ENCODE peak calls at places on chromosomes 5 and 9, in eight cellular contexts. One of them, this sample, is unnamed.

GRCh38 chr9:71147368-71147767 is 25.9 kb upstream of the TRPM3 start:
- ATAC-seq in HCT116: no peak
- ATAC-seq in T-helper 17 cell: no peak
- ATAC-seq in CD4-positive, CD25-positive, alpha-beta regulatory T cell: no peak
- ATAC-seq in Right ventricle myocardium inferior: no peak
- ATAC-seq in stimulated activated effector memory CD8-positive, alpha-beta T cell treated with anti-CD3 and anti-CD28 coated beads, Interleukin-12 subunit alpha, Interleukin-12 subunit beta, amount 100 ng/mL, for 72 hours: no peak
- ATAC-seq in psoas muscle: no peak
- ATAC-seq in sciatic nerve: no peak
- ATAC-seq in this sample: no peak

GRCh38 chr5:43020294-43020711 is 19.8 kb downstream of the ANXA2R start:
- ATAC-seq in HCT116: peak
- ATAC-seq in CD4-positive, CD25-positive, alpha-beta regulatory T cell: no peak
- ATAC-seq in Right ventricle myocardium inferior: no peak
- ATAC-seq in stimulated activated effector memory CD8-positive, alpha-beta T cell treated with anti-CD3 and anti-CD28 coated beads, Interleukin-12 subunit alpha, Interleukin-12 subunit beta, amount 100 ng/mL, for 72 hours: no peak
- ATAC-seq in T-helper 17 cell: no peak
- ATAC-seq in psoas muscle: no peak
- ATAC-seq in sciatic nerve: no peak
- ATAC-seq in this sample: peak

GRCh38 chr5:53397845-53398244 is 82.6 kb upstream of the FST start:
- ATAC-seq in T-helper 17 cell: no peak
- ATAC-seq in CD4-positive, CD25-positive, alpha-beta regulatory T cell: no peak
- ATAC-seq in Right ventricle myocardium inferior: peak
- ATAC-seq in stimulated activated effector memory CD8-positive, alpha-beta T cell treated with anti-CD3 and anti-CD28 coated beads, Interleukin-12 subunit alpha, Interleukin-12 subunit beta, amount 100 ng/mL, for 72 hours: no peak
- ATAC-seq in HCT116: peak
- ATAC-seq in sciatic nerve: no peak
- ATAC-seq in psoas muscle: no peak
- ATAC-seq in this sample: peak

GRCh38 chr5:98517559-98517958 is 255.9 kb upstream of the RGMB start:
- ATAC-seq in psoas muscle: no peak
- ATAC-seq in T-helper 17 cell: no peak
- ATAC-seq in sciatic nerve: peak
- ATAC-seq in CD4-positive, CD25-positive, alpha-beta regulatory T cell: no peak
- ATAC-seq in Right ventricle myocardium inferior: no peak
- ATAC-seq in stimulated activated effector memory CD8-positive, alpha-beta T cell treated with anti-CD3 and anti-CD28 coated beads, Interleukin-12 subunit alpha, Interleukin-12 subunit beta, amount 100 ng/mL, for 72 hours: no peak
- ATAC-seq in HCT116: no peak
- ATAC-seq in this sample: no peak

GRCh38 chr5:90871356-90871755 is 312.8 kb downstream of the ADGRV1 start:
- ATAC-seq in psoas muscle: no peak
- ATAC-seq in T-helper 17 cell: no peak
- ATAC-seq in sciatic nerve: peak
- ATAC-seq in CD4-positive, CD25-positive, alpha-beta regulatory T cell: no peak
- ATAC-seq in HCT116: no peak
- ATAC-seq in stimulated activated effector memory CD8-positive, alpha-beta T cell treated with anti-CD3 and anti-CD28 coated beads, Interleukin-12 subunit alpha, Interleukin-12 subunit beta, amount 100 ng/mL, for 72 hours: no peak
- ATAC-seq in Right ventricle myocardium inferior: no peak
- ATAC-seq in this sample: no peak

GRCh38 chr5:142446131-142446959 is 121.5 kb upstream of the SPRY4 start:
- ATAC-seq in stimulated activated effector memory CD8-positive, alpha-beta T cell treated with anti-CD3 and anti-CD28 coated beads, Interleukin-12 subunit alpha, Interleukin-12 subunit beta, amount 100 ng/mL, for 72 hours: no peak
- ATAC-seq in sciatic nerve: peak
- ATAC-seq in Right ventricle myocardium inferior: peak
- ATAC-seq in CD4-positive, CD25-positive, alpha-beta regulatory T cell: no peak
- ATAC-seq in T-helper 17 cell: no peak
- ATAC-seq in psoas muscle: no peak
- ATAC-seq in HCT116: peak
- ATAC-seq in this sample: peak

GRCh38 chr5:172342907-172343306 is 59.3 kb upstream of the UBTD2 start:
- ATAC-seq in sciatic nerve: no peak
- ATAC-seq in CD4-positive, CD25-positive, alpha-beta regulatory T cell: no peak
- ATAC-seq in Right ventricle myocardium inferior: no peak
- ATAC-seq in HCT116: no peak
- ATAC-seq in T-helper 17 cell: no peak
- ATAC-seq in psoas muscle: no peak
- ATAC-seq in stimulated activated effector memory CD8-positive, alpha-beta T cell treated with anti-CD3 and anti-CD28 coated beads, Interleukin-12 subunit alpha, Interleukin-12 subunit beta, amount 100 ng/mL, for 72 hours: no peak
- ATAC-seq in this sample: no peak

GRCh38 chr5:59893436-59894227 is at the start of gene PDE4D:
- ATAC-seq in CD4-positive, CD25-positive, alpha-beta regulatory T cell: no peak
- ATAC-seq in T-helper 17 cell: no peak
- ATAC-seq in HCT116: no peak
- ATAC-seq in Right ventricle myocardium inferior: peak
- ATAC-seq in sciatic nerve: peak
- ATAC-seq in psoas muscle: no peak
- ATAC-seq in stimulated activated effector memory CD8-positive, alpha-beta T cell treated with anti-CD3 and anti-CD28 coated beads, Interleukin-12 subunit alpha, Interleukin-12 subunit beta, amount 100 ng/mL, for 72 hours: peak
- ATAC-seq in this sample: peak

GRCh38 chr9:19216466-19216865 is 14.0 kb upstream of the DENND4C start:
- ATAC-seq in sciatic nerve: no peak
- ATAC-seq in psoas muscle: no peak
- ATAC-seq in HCT116: no peak
- ATAC-seq in T-helper 17 cell: no peak
- ATAC-seq in stimulated activated effector memory CD8-positive, alpha-beta T cell treated with anti-CD3 and anti-CD28 coated beads, Interleukin-12 subunit alpha, Interleukin-12 subunit beta, amount 100 ng/mL, for 72 hours: no peak
- ATAC-seq in Right ventricle myocardium inferior: no peak
- ATAC-seq in CD4-positive, CD25-positive, alpha-beta regulatory T cell: no peak
- ATAC-seq in this sample: no peak

GRCh38 chr5:66856041-66856805 is 260.0 kb downstream of the MAST4 start:
- ATAC-seq in HCT116: no peak
- ATAC-seq in Right ventricle myocardium inferior: no peak
- ATAC-seq in psoas muscle: no peak
- ATAC-seq in stimulated activated effector memory CD8-positive, alpha-beta T cell treated with anti-CD3 and anti-CD28 coated beads, Interleukin-12 subunit alpha, Interleukin-12 subunit beta, amount 100 ng/mL, for 72 hours: peak
- ATAC-seq in T-helper 17 cell: no peak
- ATAC-seq in CD4-positive, CD25-positive, alpha-beta regulatory T cell: no peak
- ATAC-seq in sciatic nerve: no peak
- ATAC-seq in this sample: no peak

GRCh38 chr5:57662991-57663390 is 180.4 kb upstream of the ACTBL2 start:
- ATAC-seq in psoas muscle: no peak
- ATAC-seq in sciatic nerve: no peak
- ATAC-seq in Right ventricle myocardium inferior: peak
- ATAC-seq in CD4-positive, CD25-positive, alpha-beta regulatory T cell: no peak
- ATAC-seq in HCT116: no peak
- ATAC-seq in stimulated activated effector memory CD8-positive, alpha-beta T cell treated with anti-CD3 and anti-CD28 coated beads, Interleukin-12 subunit alpha, Interleukin-12 subunit beta, amount 100 ng/mL, for 72 hours: no peak
- ATAC-seq in T-helper 17 cell: no peak
- ATAC-seq in this sample: peak

GRCh38 chr9:115034801-115035200 is 83.2 kb downstream of the TNC start:
- ATAC-seq in Right ventricle myocardium inferior: peak
- ATAC-seq in sciatic nerve: peak
- ATAC-seq in T-helper 17 cell: no peak
- ATAC-seq in CD4-positive, CD25-positive, alpha-beta regulatory T cell: no peak
- ATAC-seq in HCT116: no peak
- ATAC-seq in psoas muscle: no peak
- ATAC-seq in stimulated activated effector memory CD8-positive, alpha-beta T cell treated with anti-CD3 and anti-CD28 coated beads, Interleukin-12 subunit alpha, Interleukin-12 subunit beta, amount 100 ng/mL, for 72 hours: no peak
- ATAC-seq in this sample: peak

GRCh38 chr9:94164756-94165549 is 80.7 kb downstream of the PTPDC1 start:
- ATAC-seq in HCT116: no peak
- ATAC-seq in CD4-positive, CD25-positive, alpha-beta regulatory T cell: no peak
- ATAC-seq in Right ventricle myocardium inferior: no peak
- ATAC-seq in psoas muscle: no peak
- ATAC-seq in sciatic nerve: no peak
- ATAC-seq in T-helper 17 cell: no peak
- ATAC-seq in stimulated activated effector memory CD8-positive, alpha-beta T cell treated with anti-CD3 and anti-CD28 coated beads, Interleukin-12 subunit alpha, Interleukin-12 subunit beta, amount 100 ng/mL, for 72 hours: no peak
- ATAC-seq in this sample: no peak

GRCh38 chr5:78720234-78720985 is 71.8 kb upstream of the LHFPL2 start:
- ATAC-seq in CD4-positive, CD25-positive, alpha-beta regulatory T cell: no peak
- ATAC-seq in sciatic nerve: peak
- ATAC-seq in Right ventricle myocardium inferior: no peak
- ATAC-seq in stimulated activated effector memory CD8-positive, alpha-beta T cell treated with anti-CD3 and anti-CD28 coated beads, Interleukin-12 subunit alpha, Interleukin-12 subunit beta, amount 100 ng/mL, for 72 hours: no peak
- ATAC-seq in psoas muscle: no peak
- ATAC-seq in HCT116: no peak
- ATAC-seq in T-helper 17 cell: no peak
- ATAC-seq in this sample: no peak

GRCh38 chr5:137365126-137365865 is 133.8 kb downstream of the SPOCK1 start:
- ATAC-seq in CD4-positive, CD25-positive, alpha-beta regulatory T cell: no peak
- ATAC-seq in T-helper 17 cell: no peak
- ATAC-seq in sciatic nerve: no peak
- ATAC-seq in stimulated activated effector memory CD8-positive, alpha-beta T cell treated with anti-CD3 and anti-CD28 coated beads, Interleukin-12 subunit alpha, Interleukin-12 subunit beta, amount 100 ng/mL, for 72 hours: no peak
- ATAC-seq in Right ventricle myocardium inferior: no peak
- ATAC-seq in HCT116: no peak
- ATAC-seq in psoas muscle: no peak
- ATAC-seq in this sample: no peak

GRCh38 chr9:33750839-33751339 is 44.5 kb upstream of the PRSS3 start:
- ATAC-seq in Right ventricle myocardium inferior: no peak
- ATAC-seq in stimulated activated effector memory CD8-positive, alpha-beta T cell treated with anti-CD3 and anti-CD28 coated beads, Interleukin-12 subunit alpha, Interleukin-12 subunit beta, amount 100 ng/mL, for 72 hours: no peak
- ATAC-seq in psoas muscle: peak
- ATAC-seq in sciatic nerve: no peak
- ATAC-seq in CD4-positive, CD25-positive, alpha-beta regulatory T cell: no peak
- ATAC-seq in HCT116: peak
- ATAC-seq in T-helper 17 cell: no peak
- ATAC-seq in this sample: peak

GRCh38 chr9:121736147-121736721 is 84.8 kb downstream of the DAB2IP start:
- ATAC-seq in sciatic nerve: peak
- ATAC-seq in stimulated activated effector memory CD8-positive, alpha-beta T cell treated with anti-CD3 and anti-CD28 coated beads, Interleukin-12 subunit alpha, Interleukin-12 subunit beta, amount 100 ng/mL, for 72 hours: no peak
- ATAC-seq in T-helper 17 cell: no peak
- ATAC-seq in Right ventricle myocardium inferior: peak
- ATAC-seq in psoas muscle: peak
- ATAC-seq in HCT116: peak
- ATAC-seq in CD4-positive, CD25-positive, alpha-beta regulatory T cell: no peak
- ATAC-seq in this sample: no peak

GRCh38 chr9:76703270-76703669 is 61.0 kb upstream of the PCA3 start:
- ATAC-seq in Right ventricle myocardium inferior: no peak
- ATAC-seq in T-helper 17 cell: no peak
- ATAC-seq in sciatic nerve: no peak
- ATAC-seq in stimulated activated effector memory CD8-positive, alpha-beta T cell treated with anti-CD3 and anti-CD28 coated beads, Interleukin-12 subunit alpha, Interleukin-12 subunit beta, amount 100 ng/mL, for 72 hours: no peak
- ATAC-seq in CD4-positive, CD25-positive, alpha-beta regulatory T cell: no peak
- ATAC-seq in psoas muscle: no peak
- ATAC-seq in HCT116: no peak
- ATAC-seq in this sample: no peak

This sample was measured in SK-N-SH treated with all-trans-retinoic acid at 6 μM for 48 hours.